ENCODE peak calls at places on chromosomes 3 and 15, in four cellular contexts. Y is NCI-H345; W is activated CD4-positive, alpha-beta T cell treated with anti-CD3 and anti-CD28 coated beads, Interleukin-2, amount 10 ng/mL, durations not matched to agents 7 days and 5 days; M is AG04450. B is an unnamed sample.
A peak's percentile ranks its signal among the peaks of the same experiment; 100 is the strongest.

GRCh38 chr3:23726811-23727548 is 78.8 kb upstream of the UBE2E1 start:
- DNase-seq in Y (no peak), W (no peak), M (no peak), B (no peak)

GRCh38 chr15:64224508-64224907 is 61.7 kb upstream of the PPIB start:
- DNase-seq in Y (peak; percentile 18), W (no peak), M (peak; percentile 24), B (peak; percentile 62)

GRCh38 chr15:89685995-89686394 is 4.6 kb downstream of the PEX11A start:
- DNase-seq in Y (no peak), W (no peak), M (no peak), B (no peak)

GRCh38 chr15:65812921-65813320 is 20.8 kb upstream of the DENND4A start:
- DNase-seq in Y (no peak), W (no peak), M (no peak), B (no peak)

GRCh38 chr3:187713504-187713903 is 11.1 kb upstream of the RTP2 start:
- DNase-seq in Y (no peak), W (peak; percentile 36), M (no peak), B (no peak)

GRCh38 chr3:72538070-72538745 is 310.0 kb downstream of the SHQ1 start:
- DNase-seq in Y (no peak), W (no peak), M (no peak), B (no peak)

GRCh38 chr15:32028921-32029320 is 1.4 kb upstream of the CHRNA7 start:
- DNase-seq in Y (peak; percentile 19), W (no peak), M (no peak), B (no peak)

GRCh38 chr3:134711284-134711683 is 60.5 kb upstream of the KY start:
- DNase-seq in Y (no peak), W (no peak), M (no peak), B (peak; percentile 4)

GRCh38 chr15:92667291-92667904 is 11.8 kb upstream of the FAM174B start:
- DNase-seq in Y (peak; percentile 62), W (no peak), M (no peak), B (no peak)

GRCh38 chr15:63763476-63764123 is 70.1 kb downstream of the HERC1 start:
- DNase-seq in Y (no peak), W (peak; percentile 11), M (no peak), B (peak; percentile 22)

GRCh38 chr15:93703092-93703785 is 528.1 kb upstream of the MCTP2 start:
- DNase-seq in Y (peak; percentile 19), W (no peak), M (no peak), B (no peak)

GRCh38 chr3:182784542-182784941 is 8.8 kb upstream of the ATP11B start:
- DNase-seq in Y (no peak), W (no peak), M (no peak), B (no peak)

GRCh38 chr3:194766845-194767244 is 81.2 kb downstream of the FAM43A start:
- DNase-seq in Y (no peak), W (no peak), M (no peak), B (no peak)

GRCh38 chr3:20107722-20108121 is 67.5 kb downstream of the KAT2B start:
- DNase-seq in Y (no peak), W (no peak), M (no peak), B (no peak)

GRCh38 chr3:17355591-17355990 is 386.8 kb downstream of the TBC1D5 start:
- DNase-seq in Y (no peak), W (no peak), M (no peak), B (no peak)

GRCh38 chr3:24451461-24452099 is 43.1 kb downstream of the THRB start:
- DNase-seq in Y (no peak), W (no peak), M (no peak), B (no peak)

GRCh38 chr15:92400980-92401787 is 7.5 kb downstream of the ST8SIA2 start:
- DNase-seq in Y (no peak), W (no peak), M (no peak), B (no peak)

GRCh38 chr3:150107429-150108175 is 136.9 kb upstream of the PFN2 start:
- DNase-seq in Y (no peak), W (no peak), M (no peak), B (peak; percentile 37)

GRCh38 chr3:15055019-15055557 is 10.0 kb downstream of the MRPS25 start:
- DNase-seq in Y (no peak), W (peak; percentile 54), M (no peak), B (peak; percentile 32)

GRCh38 chr3:33035596-33035995 is 61.4 kb downstream of the GLB1 start:
- DNase-seq in Y (no peak), W (no peak), M (peak; percentile 13), B (peak; percentile 72)

GRCh38 chr15:23797747-23798157 is 110.6 kb upstream of the NDN start:
- DNase-seq in Y (no peak), W (no peak), M (no peak), B (no peak)

B was measured in astrocyte of the spinal cord.